ENCODE peak calls at places on chromosomes 7 and 10, in five cellular contexts. X, L, Z, A and E are unnamed samples.

GRCh38 chr7:64870656-64871055 is 32.4 kb upstream of the ZNF273 start:
- DNase-seq in X (no peak), L (no peak), Z (no peak), A (no peak), E (no peak)

GRCh38 chr10:79184649-79185048 is 115.9 kb downstream of the ZMIZ1 start:
- DNase-seq in X (no peak), L (no peak), Z (no peak), A (no peak), E (no peak)

GRCh38 chr7:75980126-75980864 is 14.1 kb downstream of the TMEM120A start:
- DNase-seq in X (no peak), L (no peak), Z (no peak), A (no peak), E (no peak)

GRCh38 chr7:43834463-43835251 is 34.7 kb downstream of the MRPS24 start:
- DNase-seq in X (peak; percentile 73), L (peak; percentile 25), Z (no peak), A (no peak), E (peak; percentile 70)

GRCh38 chr7:134954197-134955082 is 31.9 kb upstream of the AGBL3 start:
- DNase-seq in X (peak; percentile 15), L (peak; percentile 67), Z (no peak), A (peak; percentile 65), E (no peak)

GRCh38 chr7:80135306-80136104 is 874 bp downstream of the GNAI1 start:
- DNase-seq in X (no peak), L (peak; percentile 69), Z (no peak), A (peak; percentile 38), E (no peak)

GRCh38 chr7:41287559-41288335 is 415.1 kb downstream of the INHBA start:
- DNase-seq in X (no peak), L (no peak), Z (peak; percentile 21), A (peak; percentile 78), E (no peak)

GRCh38 chr10:78371118-78371517 is 337.5 kb downstream of the RPS24 start:
- DNase-seq in X (no peak), L (no peak), Z (no peak), A (no peak), E (peak; percentile 17)

GRCh38 chr7:1899951-1900762 is 230.1 kb downstream of the ELFN1 start:
- DNase-seq in X (no peak), L (no peak), Z (no peak), A (no peak), E (no peak)

GRCh38 chr10:44986670-44987069 is 8.1 kb upstream of the DEPP1 start:
- DNase-seq in X (no peak), L (no peak), Z (no peak), A (no peak), E (no peak)

GRCh38 chr10:119474606-119475005 is 67.9 kb downstream of the RGS10 start:
- DNase-seq in X (no peak), L (no peak), Z (no peak), A (no peak), E (no peak)

GRCh38 chr10:127034790-127035189 is 129.6 kb downstream of the DOCK1 start:
- DNase-seq in X (no peak), L (no peak), Z (no peak), A (no peak), E (no peak)

GRCh38 chr7:54278847-54279246 is 263.3 kb upstream of the VSTM2A start:
- DNase-seq in X (no peak), L (no peak), Z (no peak), A (no peak), E (no peak)

GRCh38 chr10:133135116-133135465 is 24.9 kb upstream of the KNDC1 start:
- DNase-seq in X (no peak), L (no peak), Z (no peak), A (no peak), E (no peak)

GRCh38 chr7:23403970-23404369 is 66.3 kb downstream of the IGF2BP3 start:
- DNase-seq in X (no peak), L (no peak), Z (no peak), A (no peak), E (no peak)

GRCh38 chr7:150479023-150479716 is 28.7 kb downstream of the GIMAP8 start:
- DNase-seq in X (no peak), L (no peak), Z (no peak), A (no peak), E (no peak)

GRCh38 chr7:25752967-25753791 is 398.8 kb upstream of the NFE2L3 start:
- DNase-seq in X (no peak), L (no peak), Z (no peak), A (peak; percentile 47), E (no peak)

GRCh38 chr7:84455788-84456187 is 261.2 kb upstream of the SEMA3A start:
- DNase-seq in X (no peak), L (peak; percentile 31), Z (no peak), A (no peak), E (no peak)

GRCh38 chr7:80916770-80917681 is 1.8 kb downstream of the SEMA3C start:
- DNase-seq in X (no peak), L (peak; percentile 82), Z (no peak), A (peak; percentile 44), E (no peak)

GRCh38 chr7:141043621-141044020 is 28.9 kb upstream of the MRPS33 start:
- DNase-seq in X (no peak), L (peak; percentile 3), Z (no peak), A (no peak), E (no peak)

GRCh38 chr7:141042222-141043193 is 27.8 kb upstream of the MRPS33 start:
- DNase-seq in X (no peak), L (peak; percentile 7), Z (no peak), A (no peak), E (no peak)

GRCh38 chr7:141045126-141045841 is 28.6 kb upstream of the TMEM178B start:
- DNase-seq in X (no peak), L (peak; percentile 23), Z (no peak), A (no peak), E (no peak)

DNA sequence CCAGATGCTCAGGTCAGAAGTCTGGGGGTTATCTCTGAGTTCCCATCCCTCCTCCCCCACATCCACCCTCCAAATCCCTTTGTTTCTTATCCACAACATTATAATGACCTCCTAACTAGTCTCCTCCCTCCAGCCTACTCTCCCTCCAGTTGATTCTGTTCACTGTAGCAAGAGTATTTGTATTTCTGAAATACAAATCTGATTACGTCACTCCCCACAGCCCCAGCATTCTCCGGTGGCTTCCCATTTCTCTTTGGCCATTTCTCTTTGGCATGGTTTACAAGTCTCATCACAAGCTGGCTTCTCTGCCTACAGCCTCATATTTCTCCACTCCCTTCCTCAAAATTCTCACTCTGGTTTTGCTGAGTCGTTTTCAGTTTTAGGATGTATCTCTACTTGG is 24.6 kb upstream of the MRPS33 start:
- DNase-seq in X (no peak), L (peak; percentile 24), Z (no peak), A (no peak), E (no peak)
- H2AFZ ChIP-seq in X (no peak overlapping the region), L (no peak overlapping the region), Z (peak overlapping the region; percentile 73), A (peak overlapping the region; percentile 66), E (no peak overlapping the region)

GRCh38 chr10:29805134-29805691 is 170.4 kb upstream of the SVIL start:
- DNase-seq in X (no peak), L (no peak), Z (no peak), A (no peak), E (no peak)
- H3K4me1 ChIP-seq in X (no peaks in the 10 kb centered on the region), L (peaks cover 53% of the 10 kb centered on the region), Z (no peaks in the 10 kb centered on the region), A (no peaks in the 10 kb centered on the region), E (peaks cover 26% of the 10 kb centered on the region)

DNA sequence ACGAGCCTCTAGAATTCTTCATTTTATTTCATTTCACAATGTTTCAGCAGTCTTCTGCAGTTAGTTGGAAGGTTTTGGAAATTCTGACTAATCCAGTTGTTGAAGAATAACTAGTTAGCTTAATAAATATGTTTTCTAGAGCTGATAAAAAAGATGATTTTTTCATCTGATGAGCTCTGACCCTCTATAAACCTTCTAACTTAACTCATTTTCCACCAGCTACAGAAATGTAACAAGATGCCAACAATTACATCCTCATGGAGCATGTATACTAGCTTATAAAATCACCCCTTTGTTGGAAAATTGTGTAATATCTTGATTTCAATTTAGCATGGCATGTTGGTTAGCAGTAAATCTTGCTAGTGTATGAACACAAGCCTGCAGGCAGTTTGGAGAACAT is 33.1 kb downstream of the KAT6B start:
- DNase-seq in X (no peak), L (peak; percentile 11), Z (no peak), A (no peak), E (no peak)
- H3K27ac ChIP-seq in X (no peak overlapping the region), L (no peak overlapping the region), Z (no peak overlapping the region), A (no peak overlapping the region), E (no peak overlapping the region)

DNA sequence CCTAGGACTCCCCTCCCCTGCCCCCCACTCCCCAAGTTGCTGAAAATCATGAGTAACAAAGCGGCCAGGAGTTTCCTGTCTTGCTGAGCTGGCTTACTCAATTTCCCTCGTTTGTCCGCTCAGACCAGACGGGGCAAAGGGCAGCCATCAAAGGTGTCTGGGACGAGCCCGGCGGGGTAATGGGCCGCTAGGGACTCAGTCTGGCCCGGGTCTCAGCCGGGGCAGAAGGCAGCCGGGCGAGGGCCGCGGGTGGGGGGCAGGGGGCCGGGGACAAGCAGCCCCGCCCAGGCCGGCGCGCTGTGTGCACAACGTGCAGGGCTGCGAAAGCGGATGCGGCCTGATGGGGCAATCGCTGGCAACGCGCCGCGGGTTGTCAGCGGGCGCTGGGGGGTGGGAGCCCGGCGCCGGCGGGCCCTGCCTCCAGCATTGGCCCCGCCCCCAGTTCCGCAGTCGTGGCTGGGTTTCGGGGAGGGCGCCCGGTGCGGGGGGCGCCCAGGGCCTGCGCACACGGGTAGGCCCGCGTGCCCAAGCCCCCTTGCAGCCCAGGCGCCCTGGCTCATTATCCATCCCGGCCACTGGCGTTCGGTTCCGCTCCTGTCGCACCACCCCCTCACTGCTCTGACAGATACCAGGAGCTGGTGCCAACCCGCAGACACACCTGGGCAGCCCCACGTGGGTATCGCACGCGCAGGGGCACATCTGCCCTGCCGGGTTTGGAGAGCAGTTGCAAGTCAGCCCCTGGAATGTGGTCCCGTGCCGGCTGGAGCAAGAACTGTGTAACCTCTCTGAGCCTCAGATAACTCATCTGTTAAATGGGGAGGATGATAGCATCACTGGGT is 35.1 kb downstream of the DNAJB12 start:
- DNase-seq in X (no peak), L (peak; percentile 96), Z (no peak), A (peak; percentile 90), E (peak; percentile 94)
- H2AFZ ChIP-seq in X (peak overlapping the region; percentile 27), L (peak overlapping the region; percentile 61), Z (no peak overlapping the region), A (peak overlapping the region; percentile 92), E (peak overlapping the region; percentile 57)

GRCh38 chr7:100477871-100478248 is 1.2 kb downstream of the TSC22D4 start:
- DNase-seq in X (no peak), L (peak; percentile 25), Z (no peak), A (no peak), E (no peak)

GRCh38 chr7:100476903-100477870 is 1.8 kb downstream of the TSC22D4 start:
- DNase-seq in X (no peak), L (peak; percentile 52), Z (no peak), A (peak; percentile 69), E (no peak)

GRCh38 chr7:100475549-100475948 is 3.5 kb downstream of the TSC22D4 start:
- DNase-seq in X (no peak), L (no peak), Z (no peak), A (no peak), E (no peak)

GRCh38 chr7:100478966-100479660 is at the start of gene TSC22D4:
- DNase-seq in X (peak; percentile 79), L (peak; percentile 92), Z (peak; percentile 90), A (peak; percentile 93), E (peak; percentile 99)

GRCh38 chr7:100476108-100476780 is 2.8 kb downstream of the TSC22D4 start:
- DNase-seq in X (no peak), L (peak; percentile 10), Z (no peak), A (no peak), E (no peak)
- H3K4me1 ChIP-seq in X (peaks cover 28% of the 10 kb centered on the region), L (peaks cover 11% of the 10 kb centered on the region), Z (peaks cover 17% of the 10 kb centered on the region), A (peaks cover 17% of the 10 kb centered on the region), E (peaks cover 34% of the 10 kb centered on the region)

DNA sequence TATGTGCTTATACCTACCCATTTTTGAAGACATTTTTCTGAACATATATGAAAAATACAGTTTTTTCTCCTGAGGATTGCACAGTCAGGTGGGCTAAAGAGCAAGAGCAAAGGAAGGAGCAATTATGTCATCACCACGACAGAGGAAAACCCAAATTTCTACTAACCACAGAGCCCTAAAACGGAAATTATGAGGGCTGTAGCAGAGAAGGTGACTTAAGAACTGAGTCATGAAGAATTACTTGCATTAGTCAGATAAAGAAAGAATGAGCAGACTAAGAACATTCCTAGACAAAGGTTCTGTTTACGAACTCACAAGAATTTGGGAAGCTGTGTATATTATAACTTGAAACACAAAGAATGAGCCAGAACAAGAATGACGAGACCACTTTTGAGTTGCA is 974.4 kb downstream of the NXPH1 start:
- DNase-seq in X (no peak), L (no peak), Z (no peak), A (no peak), E (no peak)
- H3K27ac ChIP-seq in X (no peak overlapping the region), L (no peak overlapping the region), Z (no peak overlapping the region), A (no peak overlapping the region), E (no peak overlapping the region)